ENCODE peak calls at places on chromosomes 4 and X, in nine cellular contexts. L, I, E, K, F, Z, T, Q and J are unnamed samples.

GRCh38 chr4:140125374-140125773 is 28.6 kb downstream of the MAML3 start:
- DNase-seq in L (no peak), I (no peak), E (no peak), K (no peak), F (no peak), Z (no peak), T (peak; percentile 26), Q (no peak), J (no peak)

GRCh38 chr4:120232050-120232449 is 165.4 kb upstream of the MAD2L1 start:
- DNase-seq in L (no peak), I (no peak), E (no peak), K (no peak), F (no peak), Z (no peak), T (peak; percentile 1), Q (no peak), J (no peak)

GRCh38 chr4:100962698-100963097 is 384.6 kb downstream of the PPP3CA start:
- DNase-seq in L (no peak), I (no peak), E (no peak), K (no peak), F (no peak), Z (no peak), T (no peak), Q (no peak), J (no peak)

GRCh38 chr4:140556372-140557085 is 12.2 kb downstream of the UCP1 start:
- DNase-seq in L (no peak), I (no peak), E (no peak), K (no peak), F (no peak), Z (no peak), T (no peak), Q (no peak), J (no peak)

GRCh38 chrX:118116308-118117068 is at the start of gene KLHL13:
- DNase-seq in L (no peak), I (peak; percentile 71), E (peak; percentile 22), K (no peak), F (peak; percentile 33), Z (peak; percentile 14), T (peak; percentile 18), Q (no peak), J (no peak)

GRCh38 chr4:110005461-110006056 is 92.9 kb downstream of the EGF start:
- DNase-seq in L (peak; percentile 29), I (peak; percentile 52), E (no peak), K (no peak), F (peak; percentile 76), Z (peak; percentile 41), T (peak; percentile 78), Q (no peak), J (no peak)

GRCh38 chr4:100417565-100417964 is 100.3 kb downstream of the EMCN start:
- DNase-seq in L (no peak), I (no peak), E (no peak), K (no peak), F (no peak), Z (no peak), T (peak; percentile 34), Q (no peak), J (no peak)

GRCh38 chr4:16783119-16783518 is 115.3 kb downstream of the LDB2 start:
- DNase-seq in L (no peak), I (no peak), E (no peak), K (no peak), F (no peak), Z (no peak), T (peak; percentile 32), Q (no peak), J (no peak)

GRCh38 chrX:1581132-1581531 is 10.3 kb upstream of the AKAP17A start:
- DNase-seq in L (no peak), I (peak; percentile 75), E (peak; percentile 69), K (peak; percentile 59), F (no peak), Z (peak; percentile 64), T (no peak), Q (peak; percentile 73), J (peak; percentile 56)

GRCh38 chr4:658681-659667 is 15.1 kb downstream of the ATP5ME start:
- DNase-seq in L (no peak), I (no peak), E (no peak), K (no peak), F (no peak), Z (no peak), T (no peak), Q (no peak), J (no peak)

GRCh38 chr4:5708171-5708828 is at the start of gene EVC2:
- DNase-seq in L (no peak), I (no peak), E (peak; percentile 28), K (peak; percentile 79), F (no peak), Z (no peak), T (peak; percentile 46), Q (peak; percentile 9), J (no peak)

GRCh38 chr4:102843938-102844337 is 16.6 kb upstream of the UBE2D3 start:
- DNase-seq in L (no peak), I (no peak), E (no peak), K (no peak), F (no peak), Z (no peak), T (no peak), Q (no peak), J (no peak)

GRCh38 chr4:47367761-47368160 is 95.7 kb downstream of the COMMD8 start:
- DNase-seq in L (no peak), I (no peak), E (no peak), K (no peak), F (no peak), Z (no peak), T (no peak), Q (no peak), J (no peak)

GRCh38 chr4:183111452-183111885 is 12.4 kb downstream of the WWC2 start:
- DNase-seq in L (no peak), I (no peak), E (no peak), K (no peak), F (no peak), Z (no peak), T (no peak), Q (no peak), J (no peak)

GRCh38 chrX:1507511-1508463 is 29.2 kb downstream of the P2RY8 start:
- DNase-seq in L (no peak), I (no peak), E (peak; percentile 80), K (no peak), F (no peak), Z (no peak), T (no peak), Q (peak; percentile 34), J (no peak)

GRCh38 chr4:74108457-74109115 is 9.6 kb upstream of the CXCL2 start:
- DNase-seq in L (no peak), I (no peak), E (no peak), K (no peak), F (no peak), Z (no peak), T (no peak), Q (no peak), J (no peak)

GRCh38 chr4:57270350-57270749 is 160.2 kb upstream of the IGFBP7 start:
- DNase-seq in L (no peak), I (no peak), E (no peak), K (peak; percentile 63), F (no peak), Z (peak; percentile 14), T (no peak), Q (no peak), J (no peak)

GRCh38 chr4:147136308-147136707 is 190.6 kb upstream of the TTC29 start:
- DNase-seq in L (no peak), I (no peak), E (no peak), K (no peak), F (no peak), Z (no peak), T (peak; percentile 84), Q (no peak), J (no peak)

GRCh38 chr4:100929135-100929534 is 411.3 kb upstream of the EMCN start:
- DNase-seq in L (no peak), I (no peak), E (no peak), K (no peak), F (no peak), Z (no peak), T (no peak), Q (no peak), J (no peak)

GRCh38 chr4:106809083-106809482 is 227.0 kb downstream of the DKK2 start:
- DNase-seq in L (no peak), I (peak; percentile 16), E (no peak), K (no peak), F (peak; percentile 19), Z (peak; percentile 1), T (peak; percentile 25), Q (no peak), J (no peak)

GRCh38 chr4:10047967-10048366 is 26.7 kb upstream of the SLC2A9 start:
- DNase-seq in L (no peak), I (no peak), E (no peak), K (no peak), F (no peak), Z (no peak), T (no peak), Q (no peak), J (no peak)

GRCh38 chrX:40423299-40423698 is 157.5 kb upstream of the ATP6AP2 start:
- DNase-seq in L (no peak), I (no peak), E (no peak), K (no peak), F (peak; percentile 52), Z (no peak), T (no peak), Q (no peak), J (no peak)